ENCODE peak calls at places on chromosomes 16 and 17, in five cellular contexts. One of them, this sample, is unnamed. For H3K4me1, the result is how much of the 10 kb centered on the place peaks cover.

GRCh38 chr16:4688674-4689045 is 4.7 kb upstream of the NUDT16L1 start:
- DNase-seq in PC-3: no peak
- DNase-seq in fibroblast of lung: no peak
- DNase-seq in endothelial cell of umbilical vein: no peak
- DNase-seq in HCT116: no peak
- DNase-seq in this sample: no peak

GRCh38 chr17:5971969-5972368 is 98.2 kb upstream of the WSCD1 start:
- DNase-seq in PC-3: no peak
- DNase-seq in fibroblast of lung: no peak
- DNase-seq in endothelial cell of umbilical vein: no peak
- DNase-seq in HCT116: no peak
- DNase-seq in this sample: no peak

GRCh38 chr17:19533036-19533717 is 477 bp upstream of the SLC47A1 start:
- DNase-seq in PC-3: no peak
- DNase-seq in fibroblast of lung: no peak
- DNase-seq in endothelial cell of umbilical vein: peak
- DNase-seq in HCT116: no peak
- DNase-seq in this sample: no peak

GRCh38 chr16:83068686-83069085 is 441.9 kb downstream of the CDH13 start:
- DNase-seq in PC-3: no peak
- DNase-seq in fibroblast of lung: peak
- DNase-seq in endothelial cell of umbilical vein: peak
- DNase-seq in HCT116: no peak
- DNase-seq in this sample: peak

GRCh38 chr16:86573646-86574508 is 4.5 kb upstream of the FOXL1 start:
- DNase-seq in PC-3: no peak
- DNase-seq in fibroblast of lung: no peak
- DNase-seq in endothelial cell of umbilical vein: no peak
- DNase-seq in HCT116: no peak
- DNase-seq in this sample: no peak

GRCh38 chr17:44345497-44346026 is 460 bp downstream of the GRN start:
- DNase-seq in PC-3: peak
- DNase-seq in fibroblast of lung: peak
- DNase-seq in endothelial cell of umbilical vein: peak
- DNase-seq in HCT116: peak
- DNase-seq in this sample: peak

GRCh38 chr17:46044286-46044928 is 45.4 kb downstream of the STH start:
- DNase-seq in PC-3: peak
- DNase-seq in fibroblast of lung: peak
- DNase-seq in endothelial cell of umbilical vein: peak
- DNase-seq in HCT116: peak
- DNase-seq in this sample: peak

GRCh38 chr17:17781591-17782424 is 55.0 kb downstream of the SREBF1 start:
- DNase-seq in PC-3: peak
- DNase-seq in fibroblast of lung: peak
- DNase-seq in endothelial cell of umbilical vein: peak
- DNase-seq in HCT116: no peak
- DNase-seq in this sample: peak

GRCh38 chr17:18093616-18094408 is 6.1 kb downstream of the DRG2 start:
- DNase-seq in PC-3: peak
- DNase-seq in fibroblast of lung: peak
- DNase-seq in endothelial cell of umbilical vein: peak
- DNase-seq in HCT116: peak
- DNase-seq in this sample: peak

GRCh38 chr16:86379505-86379846 is 130.9 kb upstream of the FOXF1 start:
- DNase-seq in PC-3: no peak
- DNase-seq in fibroblast of lung: peak
- DNase-seq in endothelial cell of umbilical vein: no peak
- DNase-seq in HCT116: no peak
- DNase-seq in this sample: peak

GRCh38 chr16:83579431-83579830 is 228.3 kb upstream of the HSBP1 start:
- DNase-seq in PC-3: no peak
- DNase-seq in fibroblast of lung: no peak
- DNase-seq in endothelial cell of umbilical vein: no peak
- DNase-seq in HCT116: no peak
- DNase-seq in this sample: no peak

GRCh38 chr17:79919164-79919585 is 79.9 kb upstream of the CBX4 start:
- DNase-seq in PC-3: peak
- DNase-seq in fibroblast of lung: no peak
- DNase-seq in endothelial cell of umbilical vein: peak
- DNase-seq in HCT116: no peak
- DNase-seq in this sample: no peak

GRCh38 chr16:69217433-69217832 is 30.5 kb downstream of the SNTB2 start:
- DNase-seq in PC-3: peak
- DNase-seq in fibroblast of lung: peak
- DNase-seq in endothelial cell of umbilical vein: peak
- DNase-seq in HCT116: no peak
- DNase-seq in this sample: peak

GRCh38 chr17:66549731-66550207 is 247.4 kb downstream of the PRKCA start:
- DNase-seq in PC-3: peak
- DNase-seq in fibroblast of lung: no peak
- DNase-seq in endothelial cell of umbilical vein: peak
- DNase-seq in HCT116: peak
- DNase-seq in this sample: peak

GRCh38 chr16:80176114-80176513 is 364.7 kb upstream of the DYNLRB2 start:
- DNase-seq in PC-3: no peak
- DNase-seq in fibroblast of lung: no peak
- DNase-seq in endothelial cell of umbilical vein: no peak
- DNase-seq in HCT116: no peak
- DNase-seq in this sample: no peak

GRCh38 chr16:70726869-70727494 is 41.1 kb upstream of the MTSS2 start:
- DNase-seq in PC-3: no peak
- DNase-seq in fibroblast of lung: peak
- DNase-seq in endothelial cell of umbilical vein: no peak
- DNase-seq in HCT116: no peak
- DNase-seq in this sample: no peak

GRCh38 chr17:69090365-69090764 is 29.6 kb upstream of the ABCA9 start:
- DNase-seq in PC-3: no peak
- DNase-seq in fibroblast of lung: peak
- DNase-seq in endothelial cell of umbilical vein: no peak
- DNase-seq in HCT116: no peak
- DNase-seq in this sample: no peak

GRCh38 chr17:56292010-56292409 is 138.7 kb downstream of the ANKFN1 start:
- DNase-seq in PC-3: peak
- DNase-seq in fibroblast of lung: peak
- DNase-seq in endothelial cell of umbilical vein: peak
- DNase-seq in HCT116: no peak
- DNase-seq in this sample: peak

GRCh38 chr17:46157443-46158107 is 35.7 kb downstream of the KANSL1 start:
- DNase-seq in PC-3: no peak
- DNase-seq in fibroblast of lung: peak
- DNase-seq in endothelial cell of umbilical vein: peak
- DNase-seq in HCT116: no peak
- DNase-seq in this sample: peak

GRCh38 chr17:17560975-17561374 is 30.5 kb downstream of the PEMT start:
- DNase-seq in PC-3: no peak
- DNase-seq in fibroblast of lung: no peak
- DNase-seq in endothelial cell of umbilical vein: no peak
- DNase-seq in HCT116: no peak
- DNase-seq in this sample: no peak

GRCh38 chr17:31743767-31744166 is 115.3 kb downstream of the COPRS start:
- DNase-seq in PC-3: no peak
- DNase-seq in fibroblast of lung: peak
- DNase-seq in endothelial cell of umbilical vein: no peak
- DNase-seq in HCT116: no peak
- DNase-seq in this sample: peak

GRCh38 chr17:491086-492014 is 138.7 kb upstream of the RPH3AL start:
- DNase-seq in PC-3: no peak
- DNase-seq in fibroblast of lung: peak
- DNase-seq in endothelial cell of umbilical vein: peak
- DNase-seq in HCT116: no peak
- DNase-seq in this sample: peak

GRCh38 chr17:35293151-35293837 is 50.4 kb downstream of the SLFN5 start:
- DNase-seq in PC-3: no peak
- DNase-seq in fibroblast of lung: no peak
- DNase-seq in endothelial cell of umbilical vein: no peak
- DNase-seq in HCT116: no peak
- DNase-seq in this sample: no peak

GRCh38 chr17:74212262-74212912 is 984 bp upstream of the TTYH2 start:
- DNase-seq in PC-3: peak
- DNase-seq in fibroblast of lung: peak
- DNase-seq in endothelial cell of umbilical vein: peak
- DNase-seq in HCT116: no peak
- DNase-seq in this sample: peak
- TF ChIP-seq EZH2 in PC-3: no peak
- TF ChIP-seq EZH2 in fibroblast of lung: no peak
- TF ChIP-seq EZH2 in endothelial cell of umbilical vein: peak
- TF ChIP-seq EZH2 in HCT116: no peak
- TF ChIP-seq EZH2 in this sample: no peak

GRCh38 chr16:53745126-53745525 is 41.2 kb downstream of the FTO start:
- DNase-seq in PC-3: peak
- DNase-seq in fibroblast of lung: no peak
- DNase-seq in endothelial cell of umbilical vein: no peak
- DNase-seq in HCT116: no peak
- DNase-seq in this sample: peak
- H3K4me1 ChIP-seq in PC-3: under half
- H3K4me1 ChIP-seq in fibroblast of lung: under half
- H3K4me1 ChIP-seq in endothelial cell of umbilical vein: under half
- H3K4me1 ChIP-seq in HCT116: under half
- H3K4me1 ChIP-seq in this sample: under half

GRCh38 chr16:87848676-87849345 is 20.5 kb downstream of the SLC7A5 start:
- DNase-seq in PC-3: no peak
- DNase-seq in fibroblast of lung: no peak
- DNase-seq in endothelial cell of umbilical vein: no peak
- DNase-seq in HCT116: no peak
- DNase-seq in this sample: no peak

GRCh38 chr16:87851601-87852000 is 17.7 kb downstream of the SLC7A5 start:
- DNase-seq in PC-3: no peak
- DNase-seq in fibroblast of lung: no peak
- DNase-seq in endothelial cell of umbilical vein: no peak
- DNase-seq in HCT116: no peak
- DNase-seq in this sample: no peak

GRCh38 chr16:87849419-87850008 is 19.8 kb downstream of the SLC7A5 start:
- DNase-seq in PC-3: no peak
- DNase-seq in fibroblast of lung: no peak
- DNase-seq in endothelial cell of umbilical vein: no peak
- DNase-seq in HCT116: no peak
- DNase-seq in this sample: no peak

GRCh38 chr16:87851141-87851587 is 18.1 kb downstream of the SLC7A5 start:
- DNase-seq in PC-3: no peak
- DNase-seq in fibroblast of lung: no peak
- DNase-seq in endothelial cell of umbilical vein: no peak
- DNase-seq in HCT116: no peak
- DNase-seq in this sample: no peak

DNA sequence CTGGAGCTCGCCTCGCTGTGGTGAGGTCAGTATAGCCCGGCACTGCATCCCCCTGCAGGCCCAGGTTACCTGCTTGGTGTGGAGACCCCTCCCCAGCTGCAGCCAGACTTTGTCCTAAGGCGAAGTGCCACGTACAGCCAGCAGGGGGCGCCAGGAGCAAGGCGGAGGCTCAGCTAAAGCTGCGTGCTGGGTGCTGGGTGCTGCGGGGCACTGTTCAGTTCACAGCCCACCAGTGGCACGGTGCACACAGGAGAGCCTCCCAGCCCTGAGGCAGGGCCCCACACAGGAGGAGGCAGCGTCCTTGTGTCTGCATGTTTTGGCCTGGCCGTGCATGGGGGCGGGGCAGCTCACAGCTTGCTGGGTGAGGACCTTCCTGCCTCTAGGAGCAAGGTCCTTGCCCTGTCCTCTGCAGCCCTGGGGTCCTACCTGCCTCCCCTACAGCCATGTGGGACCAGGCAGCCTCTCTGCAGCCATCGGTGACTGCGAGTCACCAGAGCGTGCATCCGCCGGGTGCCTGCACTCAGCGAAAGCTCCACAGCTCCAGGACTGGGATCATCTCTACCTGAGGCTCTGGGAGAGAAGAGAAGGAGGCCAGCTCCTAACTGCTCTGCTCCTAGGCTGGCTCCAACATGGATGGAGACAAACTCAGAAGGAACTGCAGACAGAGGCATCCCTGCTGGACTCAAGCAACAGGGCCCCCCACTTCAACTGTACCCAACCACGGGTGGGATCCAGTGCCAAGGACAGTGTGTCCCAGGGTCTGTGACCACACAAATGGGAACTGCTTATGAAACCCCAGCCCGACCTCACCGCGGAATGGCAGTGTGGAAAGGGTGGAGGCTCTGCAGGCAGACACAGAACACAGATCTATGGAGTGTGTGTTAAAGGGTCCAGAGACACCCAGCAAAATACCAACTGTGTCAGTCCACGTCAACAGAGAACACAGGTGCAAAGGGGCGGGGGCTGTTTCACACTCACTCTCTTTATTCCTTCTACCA is 19.0 kb downstream of the SLC7A5 start:
- DNase-seq in PC-3: peak
- DNase-seq in fibroblast of lung: peak
- DNase-seq in endothelial cell of umbilical vein: peak
- DNase-seq in HCT116: no peak
- DNase-seq in this sample: no peak
- H3K4me2 ChIP-seq in PC-3: no peak
- H3K4me2 ChIP-seq in fibroblast of lung: no peak
- H3K4me2 ChIP-seq in endothelial cell of umbilical vein: no peak
- H3K4me2 ChIP-seq in HCT116: no peak
- H3K4me2 ChIP-seq in this sample: no peak

DNA sequence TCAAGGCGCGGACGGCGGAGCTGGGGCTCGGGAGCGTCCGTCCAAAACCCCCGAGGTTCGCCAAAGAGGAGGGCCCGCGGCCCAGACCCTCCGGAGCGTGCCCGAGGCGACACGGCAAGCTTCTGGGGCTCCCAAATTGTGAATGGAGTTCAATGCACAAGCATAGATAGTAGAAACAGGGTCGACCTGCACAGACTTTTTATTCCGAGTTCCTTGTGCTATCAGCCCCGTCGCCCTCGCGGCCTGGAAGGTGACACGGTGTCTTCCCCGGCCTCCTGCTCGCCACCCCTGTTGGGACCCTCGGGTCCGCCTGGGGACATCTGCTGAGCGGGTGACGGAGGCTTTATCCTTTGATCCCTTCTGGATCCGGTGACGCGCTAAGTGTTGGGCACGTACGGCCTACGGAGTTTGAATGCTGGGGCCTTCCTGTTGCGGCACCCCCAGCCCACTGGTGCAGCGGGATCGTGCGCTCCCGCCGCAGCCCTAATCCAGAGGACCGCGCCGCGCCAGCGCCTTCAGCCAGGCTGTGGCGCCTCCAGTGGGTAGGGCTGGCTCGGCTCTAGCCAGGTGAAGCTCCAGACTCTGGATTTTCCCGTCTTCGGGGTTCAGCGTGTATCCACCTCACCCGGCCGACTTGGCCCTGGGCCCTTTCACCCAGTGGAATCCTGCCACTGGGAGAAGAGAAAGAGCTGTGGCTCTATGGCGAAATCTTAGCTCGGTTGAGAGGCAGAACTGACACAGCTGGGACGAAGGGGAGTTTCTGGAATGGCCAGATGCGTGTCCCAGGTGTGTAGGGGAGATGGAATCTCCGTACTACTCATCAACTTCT is 17.0 kb upstream of the NTN1 start:
- DNase-seq in PC-3: no peak
- DNase-seq in fibroblast of lung: no peak
- DNase-seq in endothelial cell of umbilical vein: no peak
- DNase-seq in HCT116: no peak
- DNase-seq in this sample: no peak
- TF ChIP-seq EZH2 in PC-3: no peak
- TF ChIP-seq EZH2 in fibroblast of lung: peak
- TF ChIP-seq EZH2 in endothelial cell of umbilical vein: peak
- TF ChIP-seq EZH2 in HCT116: no peak
- TF ChIP-seq EZH2 in this sample: peak

This sample was measured in astrocyte.